ENCODE peak calls at places on chromosomes 4 and X, in eight cellular contexts. Q, F, W, M, X, B, T and D are unnamed samples.

GRCh38 chr4:40908297-40908696 is 158.5 kb downstream of the NSUN7 start:
- DNase-seq in M (no peak), F (peak), T (no peak), B (peak), W (no peak), Q (peak), X (peak), D (no peak)

GRCh38 chr4:177047070-177047850 is 254.5 kb upstream of the VEGFC start:
- DNase-seq in Q (peak), W (no peak), B (peak), F (peak), T (no peak), M (peak), X (peak), D (peak)

GRCh38 chrX:96685205-96686099 is 810 bp downstream of the DIAPH2 start:
- DNase-seq in M (peak), Q (peak), X (peak), F (peak), B (peak), T (no peak), W (peak), D (peak)

GRCh38 chr4:118904935-118905334 is 16.3 kb downstream of the SYNPO2 start:
- DNase-seq in T (no peak), M (no peak), F (no peak), B (no peak), W (no peak), X (no peak), Q (no peak), D (no peak)

GRCh38 chr4:31360786-31361185 is 640.6 kb downstream of the PCDH7 start:
- DNase-seq in Q (no peak), W (no peak), T (no peak), F (no peak), X (no peak), M (no peak), B (no peak), D (no peak)

GRCh38 chrX:130100180-130100579 is 10.1 kb downstream of the ELF4 start:
- DNase-seq in B (peak), X (peak), Q (no peak), W (no peak), F (peak), M (no peak), T (peak), D (no peak)

GRCh38 chr4:99855677-99856076 is 38.5 kb downstream of the LAMTOR3 start:
- DNase-seq in T (no peak), M (no peak), Q (no peak), X (peak), B (no peak), F (no peak), W (no peak), D (no peak)

GRCh38 chr4:126779001-126779400 is 853.8 kb upstream of the INTU start:
- DNase-seq in W (no peak), T (no peak), F (no peak), M (no peak), Q (no peak), X (no peak), B (no peak), D (no peak)

GRCh38 chr4:167000141-167000852 is 234.0 kb downstream of the SPOCK3 start:
- DNase-seq in F (no peak), W (no peak), X (no peak), T (no peak), B (no peak), Q (peak), M (no peak), D (no peak)

GRCh38 chr4:182240161-182241130 is 2.8 kb upstream of the TENM3 start:
- DNase-seq in W (peak), M (no peak), F (no peak), B (no peak), X (no peak), T (no peak), Q (peak), D (no peak)

GRCh38 chrX:72097081-72097480 is 34.6 kb downstream of the RTL5 start:
- DNase-seq in Q (no peak), X (no peak), T (no peak), M (no peak), W (no peak), F (no peak), B (no peak), D (no peak)

GRCh38 chr4:144575181-144575580 is 70.8 kb upstream of the HHIP start:
- DNase-seq in X (peak), B (no peak), M (no peak), W (no peak), F (no peak), Q (peak), T (no peak), D (no peak)

GRCh38 chrX:54447461-54447860 is 7.3 kb downstream of the TSR2 start:
- DNase-seq in M (no peak), X (no peak), T (no peak), W (no peak), F (no peak), Q (peak), B (no peak), D (no peak)

GRCh38 chr4:169094656-169095231 is 84.7 kb upstream of the CBR4 start:
- DNase-seq in T (no peak), W (no peak), B (no peak), F (no peak), Q (no peak), M (no peak), X (no peak), D (no peak)

GRCh38 chrX:17679820-17680219 is 57.5 kb upstream of the SCML1 start:
- DNase-seq in W (no peak), X (no peak), M (no peak), F (no peak), T (no peak), B (peak), Q (no peak), D (no peak)

GRCh38 chrX:154017766-154018517 is 1.8 kb downstream of the IRAK1 start:
- DNase-seq in X (no peak), T (no peak), F (no peak), W (no peak), B (no peak), M (no peak), Q (no peak), D (no peak)

GRCh38 chr4:148515248-148515647 is 73.0 kb upstream of the NR3C2 start:
- DNase-seq in B (no peak), W (no peak), T (no peak), Q (no peak), M (no peak), F (no peak), X (no peak), D (no peak)

GRCh38 chrX:17475820-17476219 is 100.8 kb downstream of the NHS start:
- DNase-seq in Q (no peak), F (no peak), W (no peak), X (no peak), T (no peak), M (no peak), B (no peak), D (no peak)

GRCh38 chr4:113064244-113064643 is 14.8 kb downstream of the ANK2 start:
- DNase-seq in Q (no peak), B (no peak), W (no peak), F (no peak), M (no peak), X (no peak), T (no peak), D (no peak)

GRCh38 chr4:20249333-20249732 is 2.4 kb upstream of the SLIT2 start:
- DNase-seq in T (no peak), X (no peak), M (no peak), W (no peak), F (no peak), Q (no peak), B (no peak), D (no peak)

GRCh38 chr4:78174931-78175330 is 117.8 kb downstream of the FRAS1 start:
- DNase-seq in F (no peak), Q (no peak), X (no peak), M (no peak), W (no peak), T (no peak), B (no peak), D (no peak)

GRCh38 chr4:106691749-106692148 is 323.2 kb upstream of the GIMD1 start:
- DNase-seq in F (no peak), Q (no peak), B (no peak), T (no peak), M (no peak), W (no peak), X (no peak), D (no peak)

GRCh38 chr4:37138019-37138653 is 106.4 kb upstream of the NWD2 start:
- DNase-seq in F (no peak), B (no peak), T (no peak), X (no peak), Q (no peak), M (no peak), W (no peak), D (no peak)

GRCh38 chrX:71367396-71367795 is 1.2 kb downstream of the TAF1 start:
- DNase-seq in X (no peak), T (no peak), W (no peak), B (no peak), Q (peak), M (no peak), F (no peak), D (no peak)

GRCh38 chr4:81405900-81406401 is 65.8 kb downstream of the RASGEF1B start:
- DNase-seq in W (no peak), T (no peak), M (peak), Q (peak), X (no peak), B (peak), F (no peak), D (no peak)

GRCh38 chrX:129825746-129826505 is 17.8 kb downstream of the ZDHHC9 start:
- DNase-seq in W (no peak), M (no peak), X (no peak), F (no peak), Q (no peak), T (no peak), B (peak), D (no peak)

GRCh38 chr4:167802463-167803212 is 289.7 kb upstream of the ANXA10 start:
- DNase-seq in B (no peak), T (no peak), Q (no peak), W (no peak), M (no peak), X (no peak), F (no peak), D (no peak)

GRCh38 chr4:102036619-102037376 is 246.3 kb downstream of the BANK1 start:
- DNase-seq in B (no peak), M (no peak), W (no peak), T (no peak), F (no peak), Q (no peak), X (no peak), D (no peak)

GRCh38 chr4:180953572-180953971 is 1289.6 kb upstream of the TENM3 start:
- DNase-seq in W (no peak), B (no peak), X (no peak), F (no peak), M (no peak), Q (peak), T (no peak), D (no peak)

GRCh38 chr4:189305500-189305899 is 635.2 kb upstream of the FRG1 start:
- DNase-seq in F (no peak), Q (no peak), W (no peak), X (no peak), M (no peak), B (no peak), T (no peak), D (no peak)

GRCh38 chr4:121272526-121272925 is 108.3 kb downstream of the QRFPR start:
- DNase-seq in X (no peak), F (no peak), W (no peak), B (no peak), M (no peak), T (no peak), Q (peak), D (no peak)

DNA sequence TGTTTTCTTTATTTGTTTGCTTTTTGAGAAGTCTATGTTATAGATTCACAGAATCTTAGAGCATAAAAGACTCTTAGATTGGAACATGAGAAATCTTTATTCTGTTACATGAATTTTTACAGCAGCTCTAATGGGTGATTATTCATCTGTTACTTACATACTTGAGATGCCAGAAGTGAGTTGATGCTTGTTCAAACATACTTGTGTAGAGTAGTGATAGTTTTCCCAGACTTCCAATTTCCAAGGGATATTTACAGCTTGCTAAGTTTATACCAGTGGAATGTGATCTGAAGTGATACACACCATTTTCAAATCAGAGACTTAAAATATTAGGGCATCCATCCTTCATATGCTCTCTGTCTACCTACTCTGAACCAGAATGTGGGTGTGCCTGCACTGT is 252.9 kb upstream of the SMIM31 start:
- DNase-seq in W (no peak), B (no peak), M (no peak), X (no peak), Q (peak), T (no peak), F (no peak), D (no peak)
- TF ChIP-seq EP300 in W (no peak), B (no peak), M (no peak), X (no peak), Q (no peak), T (no peak), F (no peak), D (no peak)

GRCh38 chrX:16119353-16120220 is 3.8 kb upstream of the GRPR start:
- DNase-seq in X (no peak), B (no peak), M (no peak), T (no peak), Q (peak), F (no peak), W (no peak), D (no peak)

GRCh38 chrX:16125520-16126149 is 2.3 kb downstream of the GRPR start:
- DNase-seq in M (no peak), W (no peak), B (no peak), Q (no peak), T (no peak), X (no peak), F (no peak), D (no peak)

GRCh38 chrX:16120431-16120830 is 2.9 kb upstream of the GRPR start:
- DNase-seq in F (no peak), B (no peak), W (no peak), Q (no peak), X (no peak), T (no peak), M (no peak), D (no peak)

GRCh38 chrX:16124201-16124600 is 836 bp downstream of the GRPR start:
- DNase-seq in M (no peak), F (no peak), T (no peak), X (no peak), Q (no peak), W (no peak), B (no peak), D (no peak)

GRCh38 chrX:16123222-16123786 is at the start of gene GRPR:
- DNase-seq in T (peak), M (peak), B (peak), X (peak), W (peak), Q (peak), F (peak), D (peak)
- H3K4me3 ChIP-seq in T (no peak), M (no peak), B (no peak), X (no peak), W (peak), Q (no peak), F (peak), D (no peak)

DNA sequence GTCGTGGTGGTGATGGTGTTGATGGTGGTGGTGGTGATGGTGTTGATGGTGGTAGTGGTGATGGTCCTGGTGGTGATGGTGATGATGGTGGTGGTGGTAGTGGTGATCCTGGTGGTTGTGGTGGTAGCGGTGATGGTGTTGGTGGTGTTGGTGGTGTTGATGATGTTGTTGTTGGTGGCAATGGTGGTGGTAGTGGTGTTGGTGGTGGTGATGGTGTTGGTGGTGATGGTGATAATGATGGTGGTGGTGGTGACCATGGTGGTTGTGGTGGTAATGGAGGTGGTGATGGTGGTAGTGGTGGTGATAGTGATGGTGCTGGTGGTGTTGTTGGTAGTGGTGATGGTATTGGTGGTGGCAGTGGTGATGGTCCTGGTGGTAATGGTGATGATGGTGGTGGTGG is 49.1 kb downstream of the TLR10 start:
- DNase-seq in W (no peak), T (no peak), M (no peak), X (no peak), F (no peak), B (no peak), Q (no peak), D (no peak)
- H3K27ac ChIP-seq in W (no peak), T (no peak), M (no peak), X (no peak), F (no peak), B (no peak), Q (no peak), D (no peak)

DNA sequence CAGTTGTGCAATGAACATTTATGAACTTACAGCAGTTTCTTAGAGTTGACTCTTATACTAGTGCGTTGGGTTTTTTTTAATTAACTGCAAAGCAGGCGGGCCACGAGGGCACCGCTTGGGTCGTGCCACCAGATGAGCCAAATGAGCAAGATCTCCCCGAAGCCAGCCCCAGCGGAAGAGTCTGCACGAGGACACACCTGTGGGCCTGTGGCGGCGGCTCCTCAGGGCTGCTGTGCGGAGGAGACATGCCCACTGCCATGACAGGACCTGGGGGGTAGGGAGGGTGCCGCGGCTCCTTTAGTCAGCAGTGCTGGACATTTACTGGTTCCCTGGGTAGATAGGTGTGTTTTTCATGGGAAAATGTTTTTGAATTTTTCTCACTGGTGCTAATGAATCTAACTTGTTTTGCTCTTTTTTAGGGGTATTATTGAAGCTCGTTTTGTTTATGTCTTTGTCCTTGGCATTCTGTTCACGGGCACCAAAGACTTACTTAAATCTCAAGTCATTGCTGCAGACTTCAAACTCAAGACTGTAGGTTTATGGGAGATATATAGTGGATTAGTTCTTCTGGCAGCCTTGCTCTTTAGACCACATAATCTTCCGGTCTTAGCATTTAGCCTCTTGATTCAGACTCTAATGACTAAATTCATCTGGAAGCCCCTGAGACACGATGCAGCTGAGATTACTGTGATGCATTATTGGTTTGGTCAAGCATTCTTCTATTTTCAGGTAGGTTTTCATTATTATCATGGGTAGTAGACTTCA is 31.2 kb downstream of the PIGG start:
- DNase-seq in F (no peak), M (no peak), T (no peak), X (no peak), Q (no peak), W (no peak), B (no peak), D (no peak)
- TF ChIP-seq EP300 in F (no peak), M (no peak), T (no peak), X (no peak), Q (no peak), W (no peak), B (no peak), D (no peak)

GRCh38 chr4:94208918-94209317 is 1.3 kb downstream of the SMARCAD1 start:
- DNase-seq in B (no peak), M (no peak), X (no peak), W (no peak), T (no peak), Q (no peak), F (no peak), D (no peak)

GRCh38 chr4:94208268-94208667 is 603 bp downstream of the SMARCAD1 start:
- DNase-seq in T (no peak), M (no peak), X (no peak), W (no peak), Q (no peak), F (no peak), B (no peak), D (no peak)

GRCh38 chr4:94202769-94203168 is 4.9 kb upstream of the SMARCAD1 start:
- DNase-seq in W (no peak), X (no peak), B (no peak), F (no peak), M (no peak), T (no peak), Q (no peak), D (no peak)

GRCh38 chr4:94207469-94208224 is at the start of gene SMARCAD1:
- DNase-seq in T (peak), F (peak), Q (peak), W (peak), B (peak), X (peak), M (peak), D (peak)
- H3K4me3 ChIP-seq in T (peak), F (peak), Q (peak), W (peak), B (peak), X (peak), M (peak), D (peak)

GRCh38 chr4:183471960-183472708 is 27.7 kb downstream of the CDKN2AIP start:
- DNase-seq in W (peak), B (peak), M (peak), X (peak), Q (peak), F (peak), T (peak), D (peak)
- H3K27ac ChIP-seq in W (no peak), B (no peak), M (no peak), X (no peak), Q (no peak), F (no peak), T (no peak), D (no peak)

GRCh38 chrX:100643943-100644587 is at the start of gene SRPX2:
- DNase-seq in M (no peak), X (peak), F (peak), T (peak), Q (peak), B (peak), W (no peak), D (peak)
- TF ChIP-seq EP300 in M (no peak), X (no peak), F (no peak), T (peak), Q (no peak), B (no peak), W (no peak), D (no peak)

GRCh38 chrX:38627683-38628082 is 66.3 kb downstream of the TSPAN7 start:
- DNase-seq in M (no peak), F (no peak), Q (peak), T (no peak), B (peak), W (no peak), X (peak), D (no peak)
- H3K4me3 ChIP-seq in M (no peak), F (no peak), Q (no peak), T (no peak), B (no peak), W (no peak), X (no peak), D (no peak)

DNA sequence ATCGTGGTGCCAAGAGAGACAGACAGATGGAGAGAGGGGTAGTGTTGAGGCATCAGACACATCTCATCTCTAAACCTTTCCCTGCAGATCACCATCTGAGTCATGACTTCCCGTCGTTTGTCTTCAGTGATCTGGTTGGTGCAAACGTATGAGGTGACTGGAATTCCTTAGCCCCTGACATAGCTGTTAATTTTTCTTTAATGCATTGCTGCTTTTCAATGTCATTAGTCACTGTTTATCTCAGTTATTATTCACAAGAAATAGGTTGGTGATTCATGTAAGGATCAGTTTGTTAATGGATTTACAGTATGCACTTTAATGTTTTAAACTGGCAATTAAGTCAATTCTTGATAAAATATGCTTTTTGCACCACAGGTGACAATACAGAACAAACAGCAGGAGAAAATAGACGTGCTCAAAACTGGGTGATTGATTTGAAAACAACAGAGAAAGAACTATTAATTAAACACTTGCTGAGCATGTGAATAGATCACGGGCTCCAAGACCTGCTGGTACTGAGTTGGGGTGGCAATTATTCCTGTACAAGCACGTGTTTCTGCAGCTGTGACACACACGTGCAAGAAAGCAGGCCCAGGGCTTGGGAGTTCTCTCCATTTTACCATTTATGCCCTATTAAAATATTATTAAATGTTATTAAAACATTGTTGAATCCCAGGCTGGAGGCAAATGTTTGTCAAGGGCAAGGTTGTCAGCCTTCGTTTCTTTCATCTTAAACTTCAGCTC is 1.4 kb upstream of the TMEM154 start:
- DNase-seq in W (no peak), T (no peak), X (no peak), F (no peak), Q (peak), B (no peak), M (no peak), D (no peak)
- H3K27ac ChIP-seq in W (no peak), T (no peak), X (no peak), F (no peak), Q (no peak), B (no peak), M (no peak), D (no peak)